ENCODE peak calls at places on chromosomes 5 and 9, in five cellular contexts. E is HCT116; C is CD8-positive, alpha-beta memory T cell; W is thyroid gland; F is stomach. G is an unnamed sample.

GRCh38 chr9:106878943-106879916 is 16.3 kb downstream of the ZNF462 start:
- DNase-seq in C (no peak), W (peak; percentile 77), E (no peak), F (no peak), G (peak; percentile 74)

GRCh38 chr9:137412431-137412830 is 10.5 kb downstream of the EXD3 start:
- DNase-seq in F (no peak), C (no peak), W (no peak), E (no peak), G (no peak)

GRCh38 chr5:139021346-139021745 is 146.2 kb upstream of the LRRTM2 start:
- DNase-seq in C (no peak), E (no peak), W (no peak), F (no peak), G (no peak)

GRCh38 chr5:76180817-76181805 is 97.9 kb downstream of the SV2C start:
- DNase-seq in E (no peak), F (no peak), C (no peak), W (no peak), G (no peak)

GRCh38 chr5:17317499-17317898 is 100.1 kb downstream of the BASP1 start:
- DNase-seq in C (no peak), W (no peak), F (no peak), E (no peak), G (no peak)

GRCh38 chr9:97907051-97907450 is 15.2 kb downstream of the TRMO start:
- DNase-seq in F (no peak), E (no peak), W (peak; percentile 59), C (peak; percentile 8), G (no peak)

GRCh38 chr5:119578937-119579336 is 50.4 kb upstream of the FAM170A start:
- DNase-seq in C (no peak), F (no peak), E (peak; percentile 70), W (no peak), G (peak; percentile 49)

GRCh38 chr9:116152390-116152789 is 1.2 kb upstream of the PAPPA start:
- DNase-seq in E (no peak), W (no peak), C (no peak), F (no peak), G (no peak)

GRCh38 chr9:116332090-116332489 is 178.5 kb downstream of the PAPPA start:
- DNase-seq in C (no peak), W (no peak), E (no peak), F (no peak), G (no peak)

GRCh38 chr5:120734033-120734432 is 269.9 kb downstream of the PRR16 start:
- DNase-seq in C (no peak), E (no peak), W (no peak), F (no peak), G (no peak)

GRCh38 chr5:45639038-45639437 is 57.1 kb downstream of the HCN1 start:
- DNase-seq in F (no peak), E (peak; percentile 8), C (no peak), W (no peak), G (no peak)

GRCh38 chr9:76403352-76403751 is 9.1 kb upstream of the RFK start:
- DNase-seq in E (peak; percentile 42), W (no peak), C (peak; percentile 60), F (no peak), G (no peak)

GRCh38 chr5:55151923-55152842 is 7.8 kb upstream of the GPX8 start:
- DNase-seq in F (no peak), C (no peak), W (no peak), E (no peak), G (no peak)

GRCh38 chr9:120915854-120916495 is 10.6 kb downstream of the TRAF1 start:
- DNase-seq in W (no peak), E (no peak), F (no peak), C (no peak), G (no peak)

DNA sequence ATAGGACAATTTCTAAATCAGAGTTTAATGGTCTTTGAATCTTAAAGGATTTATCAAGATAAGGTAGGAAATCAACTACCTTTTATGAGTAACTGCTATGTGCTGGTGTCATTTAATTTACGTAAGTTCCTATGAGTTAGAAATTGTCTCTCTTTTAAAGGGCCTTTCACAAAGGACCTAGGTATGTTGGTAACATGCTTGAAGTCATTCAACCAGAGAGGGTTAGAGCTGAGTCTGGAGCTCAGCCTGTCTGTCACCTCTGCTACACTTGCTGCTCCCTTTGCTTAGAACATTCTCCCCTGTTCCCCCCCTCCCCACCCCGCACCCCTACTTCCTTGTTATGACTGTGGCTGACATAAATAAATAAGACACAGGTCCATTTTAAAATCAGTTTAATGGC is 190.3 kb upstream of the SEMA6A start:
- DNase-seq in W (no peak), E (no peak), C (no peak), F (no peak), G (no peak)
- H3K4me1 ChIP-seq in W (peaks cover 11% of the 10 kb centered on the region), E (peaks cover 17% of the 10 kb centered on the region), C (no peaks in the 10 kb centered on the region), F (peaks cover 3% of the 10 kb centered on the region), G (no peaks in the 10 kb centered on the region)

GRCh38 chr9:70065572-70065971 is 21.9 kb downstream of the MAMDC2 start:
- DNase-seq in C (no peak), E (no peak), W (no peak), F (no peak), G (no peak)
- H3K27ac ChIP-seq in C (no peak overlapping the region), E (no peak overlapping the region), W (no peak overlapping the region), F (peak overlapping the region; percentile 73), G (no peak overlapping the region)

DNA sequence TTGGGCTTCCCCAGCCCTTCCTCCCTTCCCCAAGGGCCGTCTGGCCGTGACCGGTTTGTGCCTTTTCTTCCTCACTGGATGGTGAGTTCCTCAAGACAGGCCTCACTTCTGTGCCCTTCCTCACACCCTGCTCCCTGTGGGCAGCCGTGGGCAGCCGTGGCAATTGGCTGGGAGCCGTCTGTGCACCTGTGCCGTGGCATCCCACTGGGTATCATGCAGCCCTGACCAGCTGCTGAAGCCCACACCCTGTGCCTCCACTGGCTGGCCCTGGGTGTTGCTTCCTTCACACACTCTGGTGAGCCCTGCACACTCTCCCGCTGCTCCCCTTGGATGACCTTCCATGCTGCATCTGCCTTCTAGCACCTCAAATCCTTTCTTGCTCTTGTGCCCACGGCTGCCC is 100.2 kb downstream of the COL5A1 start:
- DNase-seq in W (no peak), C (no peak), E (no peak), F (no peak), G (no peak)
- H3K4me1 ChIP-seq in W (no peaks in the 10 kb centered on the region), C (no peaks in the 10 kb centered on the region), E (no peaks in the 10 kb centered on the region), F (no peaks in the 10 kb centered on the region), G (no peaks in the 10 kb centered on the region)

GRCh38 chr9:125759812-125760134 is 12.6 kb downstream of the PBX3 start:
- DNase-seq in E (no peak), W (peak; percentile 13), C (no peak), F (no peak), G (no peak)
- H3K27ac ChIP-seq in E (no peak overlapping the region), W (no peak overlapping the region), C (no peak overlapping the region), F (no peak overlapping the region), G (no peak overlapping the region)

DNA sequence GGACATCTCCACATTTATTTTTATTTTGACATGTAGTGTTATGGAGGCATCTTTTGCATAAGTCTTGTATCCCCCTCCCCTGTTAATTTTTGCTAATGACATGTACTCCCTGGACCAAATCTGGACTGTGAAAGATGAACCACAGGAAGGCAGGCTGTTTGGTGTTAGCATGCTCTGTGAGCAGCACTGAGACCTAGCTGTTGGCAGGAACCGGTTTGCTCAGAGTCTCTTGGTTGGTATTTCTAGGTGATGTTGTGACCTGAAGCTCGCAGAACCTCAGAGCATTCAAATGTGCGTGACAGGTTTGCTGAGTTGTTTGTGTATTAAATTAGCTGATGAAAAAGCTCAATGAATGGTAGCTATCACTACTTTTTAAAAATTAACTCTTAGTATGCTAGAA is 53.6 kb upstream of the PHF2 start:
- DNase-seq in C (no peak), E (no peak), W (peak; percentile 50), F (no peak), G (no peak)
- H3K4me1 ChIP-seq in C (no peaks in the 10 kb centered on the region), E (no peaks in the 10 kb centered on the region), W (no peaks in the 10 kb centered on the region), F (no peaks in the 10 kb centered on the region), G (no peaks in the 10 kb centered on the region)

GRCh38 chr5:161190086-161190485 is 338.1 kb upstream of the ATP10B start:
- DNase-seq in F (no peak), E (no peak), C (no peak), W (no peak), G (no peak)

GRCh38 chr5:161189452-161189851 is 337.4 kb upstream of the ATP10B start:
- DNase-seq in W (no peak), F (no peak), C (no peak), E (no peak), G (no peak)

DNA sequence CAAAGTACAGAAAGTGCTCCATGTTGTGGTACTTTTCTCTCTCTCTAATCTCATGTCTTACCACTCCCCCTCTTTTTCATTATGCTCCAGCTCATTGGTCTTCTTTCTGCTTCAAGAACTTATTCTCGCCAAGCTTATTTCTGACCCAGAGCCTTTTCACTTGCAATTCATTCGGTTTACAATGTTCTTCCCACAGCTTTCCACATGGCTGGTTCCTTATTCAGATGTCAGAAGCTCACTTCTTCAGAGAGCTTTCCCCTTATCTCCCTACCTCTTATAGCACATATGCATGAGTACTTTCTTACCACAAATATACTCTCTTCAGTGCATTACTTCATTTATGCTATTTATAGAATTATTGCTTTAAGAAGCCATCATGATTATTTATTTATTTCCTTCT is 338.8 kb upstream of the ATP10B start:
- DNase-seq in E (no peak), F (no peak), C (no peak), W (no peak), G (no peak)
- H3K27ac ChIP-seq in E (no peak overlapping the region), F (no peak overlapping the region), C (no peak overlapping the region), W (no peak overlapping the region), G (no peak overlapping the region)

GRCh38 chr5:150498501-150498900 is 9.4 kb upstream of the NDST1 start:
- DNase-seq in C (no peak), F (no peak), E (no peak), W (no peak), G (no peak)
- H3K4me1 ChIP-seq in C (no peaks in the 10 kb centered on the region), F (peaks cover 64% of the 10 kb centered on the region), E (peaks cover 57% of the 10 kb centered on the region), W (peaks cover 76% of the 10 kb centered on the region), G (peaks cover 72% of the 10 kb centered on the region)

DNA sequence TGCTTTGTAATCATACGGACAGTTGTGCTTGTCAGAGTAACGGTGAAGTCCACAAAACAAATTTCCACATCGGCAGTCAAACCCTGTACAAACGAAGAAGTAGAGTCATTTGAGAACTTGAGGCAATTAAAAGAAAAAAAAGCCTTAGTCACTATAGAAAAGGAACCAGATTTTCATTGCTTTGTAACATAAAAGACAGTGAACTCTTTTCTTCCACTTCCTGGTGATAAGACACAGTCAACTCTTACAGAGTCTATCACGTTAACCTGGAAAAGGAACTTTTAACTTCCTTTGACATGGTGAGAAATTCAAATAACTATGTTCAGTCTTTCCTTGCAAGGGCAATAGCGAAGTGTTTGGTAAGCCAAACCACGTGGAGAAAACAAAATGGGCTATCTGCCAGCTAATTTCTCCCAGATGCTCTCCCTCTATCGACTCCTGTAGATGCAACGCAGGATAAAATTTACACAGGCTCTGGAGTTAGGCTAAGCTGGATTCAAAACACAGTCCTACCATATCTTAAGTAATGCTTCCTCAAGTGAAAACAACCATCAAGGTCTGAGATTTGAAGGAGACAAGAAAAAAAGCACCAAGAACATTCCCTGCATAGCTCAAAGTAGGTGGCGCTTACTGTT is 8.9 kb downstream of the ZFAND5 start:
- DNase-seq in W (no peak), E (no peak), C (no peak), F (no peak), G (no peak)
- H3K27ac ChIP-seq in W (peak overlapping the region; percentile 100), E (no peak overlapping the region), C (no peak overlapping the region), F (peak overlapping the region; percentile 73), G (peak overlapping the region; percentile 32)

G was measured in body of pancreas.